ENCODE peak calls at places on chromosomes 2 and 18, in eight cellular contexts. R is psoas muscle, S is astrocyte, C is upper lobe of left lung, F is PC-9, U is spleen, W is transverse colon, Q is upper lobe of right lung. K is an unnamed sample. For H3K36me3, the result is how much of the 10 kb centered on the place peaks cover.

GRCh38 chr18:22521026-22521707 is 103.5 kb upstream of the CTAGE1 start:
- DNase-seq in C (no peak), S (no peak), F (no peak), Q (no peak), U (no peak), W (no peak), R (no peak), K (no peak)

GRCh38 chr2:158772306-158773078 is 22.6 kb upstream of the DAPL1 start:
- DNase-seq in C (no peak), R (no peak), U (no peak), F (no peak), S (no peak), W (no peak), Q (no peak), K (no peak)

GRCh38 chr18:59087391-59087790 is 52.3 kb upstream of the SEC11C start:
- DNase-seq in Q (no peak), U (no peak), R (no peak), S (no peak), W (peak), C (no peak), F (no peak), K (no peak)

GRCh38 chr2:44360749-44361329 is 455 bp downstream of the PREPL start:
- DNase-seq in Q (no peak), R (no peak), W (no peak), U (no peak), F (no peak), S (no peak), C (no peak), K (no peak)

GRCh38 chr18:32441536-32441935 is 29.1 kb downstream of the GAREM1 start:
- DNase-seq in C (no peak), F (no peak), R (no peak), Q (no peak), S (peak), W (no peak), U (no peak), K (no peak)

GRCh38 chr2:119223521-119224390 is at the start of gene STEAP3:
- DNase-seq in W (peak), C (peak), U (peak), R (peak), Q (peak), F (peak), S (peak), K (peak)

GRCh38 chr2:170523506-170523905 is 191.6 kb upstream of the SP5 start:
- DNase-seq in F (no peak), U (no peak), Q (no peak), R (no peak), C (no peak), W (no peak), S (no peak), K (no peak)

GRCh38 chr2:75139171-75139570 is 60.1 kb downstream of the TACR1 start:
- DNase-seq in R (no peak), W (no peak), F (no peak), Q (no peak), U (no peak), C (no peak), S (no peak), K (no peak)

GRCh38 chr2:196249860-196250259 is 78.5 kb upstream of the STK17B start:
- DNase-seq in C (peak), W (peak), Q (no peak), R (no peak), F (no peak), S (peak), U (no peak), K (no peak)

GRCh38 chr2:70541481-70542020 is 12.1 kb downstream of the TGFA start:
- DNase-seq in R (no peak), F (peak), U (no peak), C (no peak), Q (no peak), W (no peak), S (peak), K (no peak)

GRCh38 chr2:105926960-105927678 is 182.4 kb downstream of the NCK2 start:
- DNase-seq in W (peak), Q (no peak), F (peak), S (no peak), U (peak), R (no peak), C (no peak), K (no peak)

GRCh38 chr2:180983468-180984388 is 3.3 kb downstream of the UBE2E3 start:
- DNase-seq in U (no peak), C (peak), Q (no peak), R (no peak), W (peak), F (peak), S (peak), K (no peak)

GRCh38 chr2:10499911-10500521 is 51.9 kb upstream of the ODC1 start:
- DNase-seq in U (peak), F (no peak), W (no peak), Q (no peak), S (no peak), R (no peak), C (no peak), K (no peak)

GRCh38 chr2:20350105-20350712 is 435 bp downstream of the PUM2 start:
- DNase-seq in C (peak), R (peak), U (peak), Q (peak), F (no peak), S (no peak), W (peak), K (peak)

DNA sequence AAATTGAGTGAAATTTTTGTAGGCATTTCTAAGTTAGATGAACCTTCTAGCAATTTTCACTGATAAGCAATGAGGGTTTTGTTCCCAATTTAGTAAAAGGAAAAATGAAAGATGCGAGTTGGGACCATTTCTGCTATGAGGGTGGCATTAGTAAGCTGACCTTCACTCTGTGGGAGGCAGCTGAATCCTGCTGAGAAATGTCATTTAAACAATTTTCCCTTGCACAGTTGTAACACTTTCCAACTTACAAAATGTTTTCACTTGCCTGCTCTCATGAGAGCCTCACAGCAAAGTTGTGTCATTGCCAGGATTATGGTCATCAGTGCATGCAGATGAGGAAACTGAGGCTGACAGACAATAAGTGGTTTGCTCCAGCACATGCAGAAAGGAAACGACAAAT is 527.7 kb downstream of the TNS1 start:
- DNase-seq in S (no peak), F (no peak), Q (no peak), W (no peak), R (no peak), U (no peak), C (no peak), K (no peak)
- H3K36me3 ChIP-seq in S (under half), F (under half), Q (under half), W (under half), R (under half), U (under half), C (under half), K (under half)

DNA sequence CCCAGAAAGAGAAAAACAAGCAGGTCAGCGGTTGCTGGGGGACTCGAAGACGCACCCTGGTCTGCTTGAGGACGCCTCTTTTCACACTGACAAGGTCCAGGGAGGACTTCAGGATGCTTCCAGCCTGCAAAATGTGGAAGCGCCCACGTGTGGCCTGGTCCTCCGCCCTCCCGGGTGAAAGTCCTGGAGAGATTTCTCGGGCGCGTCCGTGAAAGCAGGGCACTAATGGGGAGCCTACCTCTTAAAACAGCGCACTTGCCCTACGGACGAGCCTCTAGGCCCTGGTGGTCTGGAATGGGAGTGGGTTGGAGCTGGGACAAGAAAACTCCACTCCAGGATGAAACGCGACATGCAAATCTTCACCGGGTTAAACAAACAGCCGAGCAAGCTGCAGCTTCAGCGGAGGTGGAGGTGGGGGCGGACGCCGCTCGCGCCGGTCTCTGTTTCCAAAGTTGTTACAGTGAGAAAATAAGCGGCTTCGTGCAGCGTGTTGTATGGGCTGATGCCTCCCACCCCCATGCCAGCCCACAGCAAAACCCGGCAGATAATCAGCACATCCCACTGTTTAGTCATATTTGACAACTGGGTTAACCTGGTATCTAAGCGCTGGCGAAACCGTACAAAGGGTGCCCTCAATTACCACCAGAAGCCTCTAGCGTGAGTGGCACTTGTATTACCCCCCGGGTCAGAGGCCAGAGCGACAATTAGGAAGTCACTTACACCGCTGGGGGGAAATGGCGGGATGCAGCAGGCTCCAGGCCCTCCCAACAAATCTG is 1.1 kb upstream of the SP9 start:
- DNase-seq in R (no peak), W (no peak), S (no peak), F (no peak), Q (no peak), C (no peak), U (no peak), K (no peak)
- H3K4me3 ChIP-seq in R (no peak), W (no peak), S (peak), F (no peak), Q (no peak), C (no peak), U (no peak), K (no peak)

DNA sequence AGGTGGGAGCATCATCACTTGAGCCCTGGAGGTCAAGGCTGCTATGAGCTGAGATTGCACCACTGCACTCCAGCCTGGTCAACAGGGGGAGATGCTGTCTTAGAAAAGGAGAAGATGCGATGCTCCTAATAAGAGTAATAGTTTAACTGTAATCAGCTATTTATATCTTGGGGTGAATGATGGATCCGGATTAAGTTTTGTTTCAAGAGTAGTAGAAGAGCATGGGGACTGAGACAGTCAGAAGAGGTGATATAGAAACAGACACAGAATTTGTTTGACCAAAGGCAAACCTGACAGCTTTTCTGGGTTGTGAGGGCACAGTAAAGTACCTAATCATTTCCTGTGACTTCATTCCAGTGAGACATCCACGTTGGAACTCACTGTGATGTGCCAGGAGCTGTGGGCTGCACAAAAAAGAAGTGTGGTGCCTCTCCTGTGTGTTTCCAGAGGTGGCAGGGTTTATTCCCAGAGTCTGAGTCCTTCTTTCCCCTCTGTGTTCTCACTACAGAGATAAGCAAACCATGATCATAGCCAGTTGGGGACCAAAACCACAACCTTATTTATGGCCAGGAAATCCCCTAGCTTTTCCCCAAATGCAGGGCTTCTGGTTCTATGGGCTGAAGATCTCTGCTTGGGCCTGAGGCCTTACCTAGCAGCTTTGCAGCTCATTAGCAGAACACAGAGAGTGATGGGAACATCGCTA is 113.7 kb downstream of the XRCC5 start:
- DNase-seq in R (no peak), U (no peak), Q (no peak), S (peak), C (no peak), F (no peak), W (no peak), K (no peak)
- TF ChIP-seq CTCF in R (peak), U (no peak), Q (peak), S (peak), C (no peak), F (peak), W (no peak), K (no peak)

GRCh38 chr2:233438573-233439147 is 84.4 kb downstream of the DGKD start:
- DNase-seq in U (peak), R (no peak), Q (peak), F (no peak), S (no peak), C (no peak), W (no peak), K (no peak)
- H3K36me3 ChIP-seq in U (half or more), R (under half), Q (half or more), F (under half), S (under half), C (under half), W (under half), K (half or more)

K was measured in left ventricle myocardium inferior.